ENCODE peak calls at places on chromosomes 4 and X, in seven cellular contexts. One of them, this sample, is unnamed.
A peak's percentile ranks its signal among the peaks of the same experiment; 100 is the strongest.

GRCh38 chr4:14641871-14642270 is 360.4 kb upstream of the CPEB2 start:
- DNase-seq in LHCN-M2: no peak
- DNase-seq in stimulated activated CD8-positive, alpha-beta memory T cell treated with anti-CD3 and anti-CD28 coated beads, Interleukin-4, amount 100 ng/mL, for 24 hours: no peak
- DNase-seq in myocyte: no peak
- DNase-seq in RCC 7860: no peak
- DNase-seq in activated CD4-positive, alpha-beta T cell treated with anti-CD3 and anti-CD28 coated beads, Interleukin-2, amount 50 U/mL, for 48 hours: no peak
- DNase-seq in skeletal muscle cell: no peak
- DNase-seq in this sample: no peak

GRCh38 chrX:40107291-40108083 is 9.7 kb upstream of the BCOR start:
- DNase-seq in LHCN-M2: no peak
- DNase-seq in stimulated activated CD8-positive, alpha-beta memory T cell treated with anti-CD3 and anti-CD28 coated beads, Interleukin-4, amount 100 ng/mL, for 24 hours: no peak
- DNase-seq in myocyte: no peak
- DNase-seq in RCC 7860: peak; percentile 87
- DNase-seq in activated CD4-positive, alpha-beta T cell treated with anti-CD3 and anti-CD28 coated beads, Interleukin-2, amount 50 U/mL, for 48 hours: no peak
- DNase-seq in skeletal muscle cell: no peak
- DNase-seq in this sample: no peak

GRCh38 chrX:11244641-11245040 is 48.6 kb upstream of the AMELX start:
- DNase-seq in LHCN-M2: peak; percentile 29
- DNase-seq in stimulated activated CD8-positive, alpha-beta memory T cell treated with anti-CD3 and anti-CD28 coated beads, Interleukin-4, amount 100 ng/mL, for 24 hours: no peak
- DNase-seq in myocyte: peak; percentile 25
- DNase-seq in RCC 7860: no peak
- DNase-seq in activated CD4-positive, alpha-beta T cell treated with anti-CD3 and anti-CD28 coated beads, Interleukin-2, amount 50 U/mL, for 48 hours: no peak
- DNase-seq in skeletal muscle cell: peak; percentile 48
- DNase-seq in this sample: no peak

GRCh38 chrX:103101280-103102042 is 8.5 kb upstream of the NXF3 start:
- DNase-seq in LHCN-M2: no peak
- DNase-seq in stimulated activated CD8-positive, alpha-beta memory T cell treated with anti-CD3 and anti-CD28 coated beads, Interleukin-4, amount 100 ng/mL, for 24 hours: no peak
- DNase-seq in myocyte: no peak
- DNase-seq in RCC 7860: no peak
- DNase-seq in activated CD4-positive, alpha-beta T cell treated with anti-CD3 and anti-CD28 coated beads, Interleukin-2, amount 50 U/mL, for 48 hours: no peak
- DNase-seq in skeletal muscle cell: no peak
- DNase-seq in this sample: no peak

GRCh38 chr4:78661923-78662521 is 110.5 kb downstream of the ANXA3 start:
- DNase-seq in LHCN-M2: peak; percentile 84
- DNase-seq in stimulated activated CD8-positive, alpha-beta memory T cell treated with anti-CD3 and anti-CD28 coated beads, Interleukin-4, amount 100 ng/mL, for 24 hours: no peak
- DNase-seq in myocyte: no peak
- DNase-seq in RCC 7860: no peak
- DNase-seq in activated CD4-positive, alpha-beta T cell treated with anti-CD3 and anti-CD28 coated beads, Interleukin-2, amount 50 U/mL, for 48 hours: no peak
- DNase-seq in skeletal muscle cell: peak; percentile 65
- DNase-seq in this sample: no peak

GRCh38 chr4:7546809-7547367 is 112.2 kb upstream of the PSAPL1 start:
- DNase-seq in LHCN-M2: peak; percentile 1
- DNase-seq in stimulated activated CD8-positive, alpha-beta memory T cell treated with anti-CD3 and anti-CD28 coated beads, Interleukin-4, amount 100 ng/mL, for 24 hours: no peak
- DNase-seq in myocyte: no peak
- DNase-seq in RCC 7860: no peak
- DNase-seq in activated CD4-positive, alpha-beta T cell treated with anti-CD3 and anti-CD28 coated beads, Interleukin-2, amount 50 U/mL, for 48 hours: no peak
- DNase-seq in skeletal muscle cell: no peak
- DNase-seq in this sample: peak; percentile 18

GRCh38 chrX:140503714-140504351 is 1.0 kb downstream of the SOX3 start:
- DNase-seq in LHCN-M2: no peak
- DNase-seq in stimulated activated CD8-positive, alpha-beta memory T cell treated with anti-CD3 and anti-CD28 coated beads, Interleukin-4, amount 100 ng/mL, for 24 hours: no peak
- DNase-seq in myocyte: no peak
- DNase-seq in RCC 7860: no peak
- DNase-seq in activated CD4-positive, alpha-beta T cell treated with anti-CD3 and anti-CD28 coated beads, Interleukin-2, amount 50 U/mL, for 48 hours: no peak
- DNase-seq in skeletal muscle cell: no peak
- DNase-seq in this sample: no peak

GRCh38 chr4:183375156-183375555 is 52.9 kb upstream of the CLDN24 start:
- DNase-seq in LHCN-M2: no peak
- DNase-seq in stimulated activated CD8-positive, alpha-beta memory T cell treated with anti-CD3 and anti-CD28 coated beads, Interleukin-4, amount 100 ng/mL, for 24 hours: no peak
- DNase-seq in myocyte: peak; percentile 33
- DNase-seq in RCC 7860: no peak
- DNase-seq in activated CD4-positive, alpha-beta T cell treated with anti-CD3 and anti-CD28 coated beads, Interleukin-2, amount 50 U/mL, for 48 hours: no peak
- DNase-seq in skeletal muscle cell: no peak
- DNase-seq in this sample: no peak

GRCh38 chr4:40333921-40334352 is 1.2 kb upstream of the CHRNA9 start:
- DNase-seq in LHCN-M2: peak; percentile 85
- DNase-seq in stimulated activated CD8-positive, alpha-beta memory T cell treated with anti-CD3 and anti-CD28 coated beads, Interleukin-4, amount 100 ng/mL, for 24 hours: no peak
- DNase-seq in myocyte: peak; percentile 86
- DNase-seq in RCC 7860: peak; percentile 18
- DNase-seq in activated CD4-positive, alpha-beta T cell treated with anti-CD3 and anti-CD28 coated beads, Interleukin-2, amount 50 U/mL, for 48 hours: no peak
- DNase-seq in skeletal muscle cell: peak; percentile 53
- DNase-seq in this sample: no peak

GRCh38 chrX:115709039-115709438 is 148.1 kb downstream of the PLS3 start:
- DNase-seq in LHCN-M2: no peak
- DNase-seq in stimulated activated CD8-positive, alpha-beta memory T cell treated with anti-CD3 and anti-CD28 coated beads, Interleukin-4, amount 100 ng/mL, for 24 hours: no peak
- DNase-seq in myocyte: no peak
- DNase-seq in RCC 7860: no peak
- DNase-seq in activated CD4-positive, alpha-beta T cell treated with anti-CD3 and anti-CD28 coated beads, Interleukin-2, amount 50 U/mL, for 48 hours: no peak
- DNase-seq in skeletal muscle cell: no peak
- DNase-seq in this sample: no peak

GRCh38 chr4:107977966-107978705 is 11.6 kb upstream of the HADH start:
- DNase-seq in LHCN-M2: no peak
- DNase-seq in stimulated activated CD8-positive, alpha-beta memory T cell treated with anti-CD3 and anti-CD28 coated beads, Interleukin-4, amount 100 ng/mL, for 24 hours: no peak
- DNase-seq in myocyte: no peak
- DNase-seq in RCC 7860: no peak
- DNase-seq in activated CD4-positive, alpha-beta T cell treated with anti-CD3 and anti-CD28 coated beads, Interleukin-2, amount 50 U/mL, for 48 hours: no peak
- DNase-seq in skeletal muscle cell: no peak
- DNase-seq in this sample: no peak

GRCh38 chr4:56405016-56405415 is 17.7 kb upstream of the AASDH start:
- DNase-seq in LHCN-M2: no peak
- DNase-seq in stimulated activated CD8-positive, alpha-beta memory T cell treated with anti-CD3 and anti-CD28 coated beads, Interleukin-4, amount 100 ng/mL, for 24 hours: no peak
- DNase-seq in myocyte: no peak
- DNase-seq in RCC 7860: no peak
- DNase-seq in activated CD4-positive, alpha-beta T cell treated with anti-CD3 and anti-CD28 coated beads, Interleukin-2, amount 50 U/mL, for 48 hours: no peak
- DNase-seq in skeletal muscle cell: no peak
- DNase-seq in this sample: no peak

GRCh38 chr4:1910643-1911042 is 39.5 kb downstream of the NSD2 start:
- DNase-seq in LHCN-M2: peak; percentile 73
- DNase-seq in stimulated activated CD8-positive, alpha-beta memory T cell treated with anti-CD3 and anti-CD28 coated beads, Interleukin-4, amount 100 ng/mL, for 24 hours: no peak
- DNase-seq in myocyte: peak; percentile 79
- DNase-seq in RCC 7860: peak; percentile 32
- DNase-seq in activated CD4-positive, alpha-beta T cell treated with anti-CD3 and anti-CD28 coated beads, Interleukin-2, amount 50 U/mL, for 48 hours: no peak
- DNase-seq in skeletal muscle cell: peak; percentile 55
- DNase-seq in this sample: no peak

GRCh38 chr4:88457307-88458090 is 580 bp downstream of the HERC5 start:
- DNase-seq in LHCN-M2: no peak
- DNase-seq in stimulated activated CD8-positive, alpha-beta memory T cell treated with anti-CD3 and anti-CD28 coated beads, Interleukin-4, amount 100 ng/mL, for 24 hours: peak; percentile 12
- DNase-seq in myocyte: peak; percentile 21
- DNase-seq in RCC 7860: no peak
- DNase-seq in activated CD4-positive, alpha-beta T cell treated with anti-CD3 and anti-CD28 coated beads, Interleukin-2, amount 50 U/mL, for 48 hours: peak; percentile 32
- DNase-seq in skeletal muscle cell: no peak
- DNase-seq in this sample: no peak

GRCh38 chr4:121072080-121072835 is at the start of gene NDNF:
- DNase-seq in LHCN-M2: peak; percentile 26
- DNase-seq in stimulated activated CD8-positive, alpha-beta memory T cell treated with anti-CD3 and anti-CD28 coated beads, Interleukin-4, amount 100 ng/mL, for 24 hours: peak; percentile 37
- DNase-seq in myocyte: peak; percentile 32
- DNase-seq in RCC 7860: no peak
- DNase-seq in activated CD4-positive, alpha-beta T cell treated with anti-CD3 and anti-CD28 coated beads, Interleukin-2, amount 50 U/mL, for 48 hours: peak; percentile 49
- DNase-seq in skeletal muscle cell: no peak
- DNase-seq in this sample: no peak

GRCh38 chrX:96987228-96987627 is 103.5 kb downstream of the RPA4 start:
- DNase-seq in LHCN-M2: peak; percentile 49
- DNase-seq in stimulated activated CD8-positive, alpha-beta memory T cell treated with anti-CD3 and anti-CD28 coated beads, Interleukin-4, amount 100 ng/mL, for 24 hours: no peak
- DNase-seq in myocyte: peak; percentile 1
- DNase-seq in RCC 7860: no peak
- DNase-seq in activated CD4-positive, alpha-beta T cell treated with anti-CD3 and anti-CD28 coated beads, Interleukin-2, amount 50 U/mL, for 48 hours: no peak
- DNase-seq in skeletal muscle cell: peak; percentile 6
- DNase-seq in this sample: peak; percentile 13

GRCh38 chrX:150759568-150760416 is 66.6 kb downstream of the MTMR1 start:
- DNase-seq in LHCN-M2: no peak
- DNase-seq in stimulated activated CD8-positive, alpha-beta memory T cell treated with anti-CD3 and anti-CD28 coated beads, Interleukin-4, amount 100 ng/mL, for 24 hours: no peak
- DNase-seq in myocyte: no peak
- DNase-seq in RCC 7860: no peak
- DNase-seq in activated CD4-positive, alpha-beta T cell treated with anti-CD3 and anti-CD28 coated beads, Interleukin-2, amount 50 U/mL, for 48 hours: no peak
- DNase-seq in skeletal muscle cell: no peak
- DNase-seq in this sample: no peak

GRCh38 chr4:118816538-118817177 is 19.3 kb downstream of the SEC24D start:
- DNase-seq in LHCN-M2: peak; percentile 36
- DNase-seq in stimulated activated CD8-positive, alpha-beta memory T cell treated with anti-CD3 and anti-CD28 coated beads, Interleukin-4, amount 100 ng/mL, for 24 hours: no peak
- DNase-seq in myocyte: no peak
- DNase-seq in RCC 7860: no peak
- DNase-seq in activated CD4-positive, alpha-beta T cell treated with anti-CD3 and anti-CD28 coated beads, Interleukin-2, amount 50 U/mL, for 48 hours: no peak
- DNase-seq in skeletal muscle cell: no peak
- DNase-seq in this sample: no peak